ENCODE peak calls at places on chromosomes 7 and 10, in seven cellular contexts. M is hepatocyte, C is GM12878, Z is GM23248, S is PC-9, Y is astrocyte, T is neural progenitor cell. X is an unnamed sample. For H3K36me3, the result is how much of the 10 kb centered on the place peaks cover.

GRCh38 chr10:103745264-103746247 is 109.8 kb downstream of the SH3PXD2A start:
- DNase-seq in M (peak), Z (peak), C (no peak), T (no peak), S (peak), Y (peak), X (peak)

GRCh38 chr10:102515724-102516123 is 12.0 kb downstream of the SUFU start:
- DNase-seq in Y (no peak), T (no peak), Z (no peak), S (no peak), M (no peak), C (no peak), X (no peak)

GRCh38 chr7:142853739-142854504 is 954 bp upstream of the EPHB6 start:
- DNase-seq in Z (peak), C (no peak), S (peak), T (peak), M (peak), Y (peak), X (peak)

GRCh38 chr7:366171-366916 is 76.4 kb downstream of the FOXL3 start:
- DNase-seq in S (no peak), C (no peak), Y (no peak), M (no peak), Z (peak), T (no peak), X (peak)

GRCh38 chr7:139773372-139773771 is 4.4 kb downstream of the HIPK2 start:
- DNase-seq in S (no peak), C (no peak), Y (no peak), M (no peak), Z (no peak), T (no peak), X (no peak)

GRCh38 chr10:34280599-34281374 is 534.3 kb downstream of the PARD3 start:
- DNase-seq in Z (peak), C (no peak), M (peak), Y (peak), S (peak), T (peak), X (no peak)

GRCh38 chr7:64875258-64875657 is 27.8 kb upstream of the ZNF273 start:
- DNase-seq in Y (no peak), C (no peak), T (no peak), S (no peak), Z (no peak), M (no peak), X (no peak)

GRCh38 chr10:118259288-118259906 is 82.7 kb downstream of the FAM204A start:
- DNase-seq in T (peak), M (peak), Y (no peak), S (peak), Z (peak), C (no peak), X (peak)

GRCh38 chr7:130090745-130091532 is 20.6 kb downstream of the KLHDC10 start:
- DNase-seq in Z (no peak), Y (no peak), M (no peak), C (no peak), T (no peak), S (no peak), X (no peak)

GRCh38 chr10:3691482-3691881 is 93.5 kb downstream of the KLF6 start:
- DNase-seq in M (no peak), Z (no peak), S (no peak), T (no peak), C (no peak), Y (no peak), X (no peak)

GRCh38 chr7:141071855-141072547 is 1.9 kb upstream of the TMEM178B start:
- DNase-seq in Z (peak), S (no peak), T (peak), M (no peak), C (no peak), Y (no peak), X (no peak)

GRCh38 chr7:157140118-157140905 is 1.6 kb downstream of the UBE3C start:
- DNase-seq in C (no peak), S (no peak), Z (peak), M (no peak), Y (no peak), T (no peak), X (no peak)

GRCh38 chr10:60848126-60848525 is 69.8 kb downstream of the CDK1 start:
- DNase-seq in M (peak), Y (peak), Z (peak), C (no peak), S (peak), T (no peak), X (no peak)

GRCh38 chr7:85595639-85596268 is 408.9 kb upstream of the SEMA3D start:
- DNase-seq in Z (peak), S (no peak), Y (peak), M (no peak), C (no peak), T (no peak), X (no peak)

GRCh38 chr7:44762300-44762699 is 13.7 kb downstream of the ZMIZ2 start:
- DNase-seq in S (no peak), M (no peak), Y (no peak), T (no peak), Z (no peak), C (no peak), X (no peak)

GRCh38 chr10:31142026-31142425 is 110.4 kb upstream of the ZNF438 start:
- DNase-seq in T (no peak), S (no peak), C (no peak), Y (peak), Z (peak), M (no peak), X (no peak)

GRCh38 chr7:42606217-42606905 is 305.5 kb downstream of the C7orf25 start:
- DNase-seq in S (no peak), M (no peak), Y (no peak), C (no peak), T (no peak), Z (peak), X (no peak)

GRCh38 chr7:37488163-37488759 is 39.6 kb upstream of the ELMO1 start:
- DNase-seq in C (no peak), Y (no peak), T (peak), M (no peak), S (no peak), Z (no peak), X (no peak)

GRCh38 chr10:68269562-68269961 is 37.6 kb upstream of the ATOH7 start:
- DNase-seq in S (no peak), Y (no peak), M (no peak), Z (no peak), T (no peak), C (no peak), X (no peak)

GRCh38 chr7:21251166-21251806 is 176.6 kb upstream of the SP4 start:
- DNase-seq in T (peak), C (no peak), Z (no peak), S (no peak), Y (no peak), M (peak), X (no peak)

GRCh38 chr10:114603943-114604342 is 54.1 kb downstream of the ABLIM1 start:
- DNase-seq in M (peak), T (no peak), C (no peak), Y (peak), S (no peak), Z (no peak), X (no peak)

GRCh38 chr10:86048571-86048970 is 318.0 kb downstream of the GRID1 start:
- DNase-seq in C (no peak), M (no peak), Z (no peak), S (no peak), Y (no peak), T (no peak), X (no peak)

GRCh38 chr10:108789911-108790310 is 1133.4 kb downstream of the XPNPEP1 start:
- DNase-seq in M (no peak), Y (peak), T (no peak), Z (peak), S (no peak), C (peak), X (peak)

GRCh38 chr7:156002362-156003001 is 190.2 kb upstream of the SHH start:
- DNase-seq in T (no peak), Z (no peak), M (no peak), C (no peak), S (no peak), Y (no peak), X (no peak)

GRCh38 chr7:101615446-101615845 is 13.7 kb downstream of the MYL10 start:
- DNase-seq in Z (no peak), M (no peak), C (no peak), T (no peak), Y (no peak), S (no peak), X (no peak)

GRCh38 chr10:5551531-5552375 is 27.0 kb downstream of the CALML3 start:
- DNase-seq in Z (no peak), S (peak), Y (peak), C (peak), M (peak), T (no peak), X (no peak)

GRCh38 chr10:70465832-70466231 is 12.7 kb upstream of the PALD1 start:
- DNase-seq in Z (no peak), C (no peak), T (no peak), Y (no peak), S (no peak), M (no peak), X (no peak)

GRCh38 chr10:102814873-102815661 is 22.1 kb downstream of the CYP17A1 start:
- DNase-seq in Z (peak), C (no peak), Y (peak), S (no peak), M (peak), T (no peak), X (no peak)

GRCh38 chr10:27297848-27298524 is 57.4 kb upstream of the ACBD5 start:
- DNase-seq in M (no peak), C (no peak), S (no peak), Y (no peak), Z (peak), T (no peak), X (peak)

GRCh38 chr10:52599586-52600200 is 172.9 kb downstream of the MBL2 start:
- DNase-seq in T (no peak), Z (no peak), M (no peak), S (no peak), C (no peak), Y (no peak), X (peak)

GRCh38 chr7:129496653-129497052 is 5.7 kb upstream of the SMKR1 start:
- DNase-seq in C (no peak), Z (no peak), S (no peak), T (no peak), M (no peak), Y (no peak), X (no peak)

GRCh38 chr7:148433521-148434180 is 156.9 kb upstream of the C7orf33 start:
- DNase-seq in Z (no peak), S (no peak), C (no peak), T (no peak), Y (no peak), M (no peak), X (no peak)

GRCh38 chr7:33880787-33881186 is 24.6 kb upstream of the BMPER start:
- DNase-seq in Y (peak), C (no peak), S (no peak), M (no peak), T (no peak), Z (peak), X (no peak)

GRCh38 chr7:36606442-36607205 is 117.7 kb downstream of the AOAH start:
- DNase-seq in C (no peak), Y (no peak), Z (no peak), M (no peak), S (no peak), T (peak), X (no peak)

DNA sequence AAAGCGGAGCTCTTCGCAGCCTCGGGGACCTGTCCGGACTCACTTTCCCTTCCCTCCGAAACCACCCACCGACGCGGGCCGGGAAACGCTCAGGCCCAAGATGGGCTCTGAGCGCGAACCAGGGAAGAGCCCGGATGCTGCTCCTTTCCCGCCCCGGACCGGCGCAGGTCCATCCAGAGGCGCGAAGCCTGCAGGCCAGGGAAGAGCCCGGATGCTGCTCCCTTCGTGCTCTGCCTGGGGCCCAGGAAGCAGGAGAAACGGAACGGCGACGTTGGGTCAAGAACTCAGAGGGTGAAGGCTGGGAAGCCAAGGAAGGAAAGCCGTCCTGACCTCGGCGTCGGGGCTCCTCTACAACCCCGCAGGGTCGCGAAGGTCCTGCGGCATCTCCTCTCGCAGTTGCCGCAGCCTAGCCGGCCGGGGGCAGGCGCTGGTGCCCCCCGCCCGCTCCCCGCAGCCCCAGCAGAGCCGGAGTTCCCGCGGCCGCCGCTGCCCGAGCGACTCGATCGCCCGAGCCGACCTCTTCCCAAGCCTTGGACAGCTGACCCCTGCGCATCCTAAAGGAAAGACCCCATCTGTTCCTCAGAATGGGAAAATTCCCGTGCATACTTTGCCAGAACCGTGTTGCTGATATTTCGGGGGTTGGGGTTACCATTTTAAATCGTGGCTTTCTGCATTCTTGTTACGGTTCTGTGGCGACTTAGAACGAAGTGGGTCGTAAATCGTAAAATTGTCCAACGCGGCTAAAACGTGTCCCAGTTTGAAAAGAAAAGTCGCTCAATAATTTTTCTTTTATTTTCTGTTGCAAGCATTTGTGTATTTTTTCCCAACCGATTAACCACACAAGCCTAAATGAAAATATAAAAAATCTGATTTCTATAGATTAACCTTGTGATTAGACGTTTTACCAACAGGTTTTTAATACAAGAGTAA is 7.5 kb downstream of the HOXA1 start:
- DNase-seq in Z (peak), M (no peak), T (no peak), C (no peak), Y (no peak), S (no peak), X (no peak)
- TF ChIP-seq EZH2 in Z (no peak), M (no peak), T (peak), C (no peak), Y (peak), S (no peak), X (no peak)

GRCh38 chr7:51451751-51452465 is 135.3 kb upstream of the COBL start:
- DNase-seq in C (no peak), Y (no peak), S (no peak), Z (no peak), M (peak), T (peak), X (no peak)

GRCh38 chr7:51446785-51447184 is 130.2 kb upstream of the COBL start:
- DNase-seq in M (no peak), Z (no peak), T (no peak), C (no peak), Y (no peak), S (no peak), X (no peak)

GRCh38 chr7:51450541-51450940 is 133.9 kb upstream of the COBL start:
- DNase-seq in Z (no peak), M (no peak), S (no peak), C (no peak), Y (no peak), T (no peak), X (no peak)

GRCh38 chr7:51446356-51446755 is 129.7 kb upstream of the COBL start:
- DNase-seq in M (no peak), Z (no peak), Y (no peak), C (no peak), T (no peak), S (no peak), X (no peak)
- H3K4me3 ChIP-seq in M (no peak), Z (no peak), Y (no peak), C (no peak), T (no peak), S (no peak), X (no peak)

DNA sequence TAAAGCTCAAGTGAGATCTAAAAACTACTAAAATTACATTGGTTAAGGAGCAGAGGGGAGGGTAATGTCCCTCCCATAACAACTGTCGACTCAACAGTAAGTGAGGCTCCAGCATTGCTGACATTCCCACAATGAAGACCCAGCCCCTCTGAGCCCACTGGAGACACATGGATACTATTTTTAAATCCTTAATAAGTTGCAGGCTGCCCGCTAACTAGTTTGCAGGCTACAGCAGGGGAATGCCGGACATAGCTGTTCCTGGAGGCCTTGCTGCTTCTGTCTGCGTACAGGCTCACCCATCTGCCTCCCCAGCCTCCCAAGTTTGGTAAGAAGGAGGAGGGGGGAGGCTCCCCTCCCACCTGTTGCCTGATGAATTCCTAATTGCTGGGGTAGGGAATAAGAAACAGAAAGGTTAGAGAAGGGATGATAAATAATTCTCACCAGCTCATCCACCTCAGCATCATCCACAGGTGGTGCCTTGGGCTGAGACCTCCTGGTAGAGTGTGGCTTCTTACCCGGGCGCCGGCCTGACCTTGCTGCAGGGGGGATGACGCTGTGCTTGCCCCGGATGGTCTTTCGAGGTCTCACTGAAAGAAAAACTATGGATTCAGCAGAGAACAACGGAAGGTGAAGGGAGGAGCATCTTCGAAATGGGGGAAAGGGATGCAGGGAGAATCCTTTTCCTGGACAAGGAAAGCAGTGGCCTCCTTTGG is 10.1 kb downstream of the FZD9 start:
- DNase-seq in M (no peak), Z (no peak), S (no peak), T (no peak), Y (no peak), C (no peak), X (no peak)
- H3K36me3 ChIP-seq in M (under half), Z (half or more), S (under half), T (under half), Y (half or more), C (under half), X (half or more)

GRCh38 chr10:75433216-75433615 is 1.8 kb downstream of the LRMDA start:
- DNase-seq in C (no peak), M (no peak), Y (no peak), T (no peak), S (no peak), Z (no peak), X (no peak)

GRCh38 chr10:75432176-75432575 is 752 bp downstream of the LRMDA start:
- DNase-seq in T (peak), Y (no peak), Z (no peak), C (no peak), M (no peak), S (no peak), X (no peak)

GRCh38 chr10:75430000-75430763 is 1.2 kb upstream of the LRMDA start:
- DNase-seq in T (peak), Y (no peak), S (no peak), M (peak), C (no peak), Z (no peak), X (no peak)

GRCh38 chr10:75432763-75433162 is 1.3 kb downstream of the LRMDA start:
- DNase-seq in Y (no peak), T (peak), S (no peak), Z (no peak), M (no peak), C (no peak), X (no peak)

GRCh38 chr10:75431180-75432111 is at the start of gene LRMDA:
- DNase-seq in C (no peak), T (peak), S (no peak), Y (no peak), Z (peak), M (peak), X (no peak)
- TF ChIP-seq EZH2 in C (no peak), T (peak), S (no peak), Y (peak), Z (no peak), M (no peak), X (no peak)

GRCh38 chr7:131111792-131112191 is 215.9 kb upstream of the MKLN1 start:
- DNase-seq in C (no peak), S (no peak), Y (no peak), M (no peak), Z (no peak), T (no peak), X (no peak)
- H3K4me3 ChIP-seq in C (no peak), S (peak), Y (no peak), M (no peak), Z (peak), T (no peak), X (no peak)

DNA sequence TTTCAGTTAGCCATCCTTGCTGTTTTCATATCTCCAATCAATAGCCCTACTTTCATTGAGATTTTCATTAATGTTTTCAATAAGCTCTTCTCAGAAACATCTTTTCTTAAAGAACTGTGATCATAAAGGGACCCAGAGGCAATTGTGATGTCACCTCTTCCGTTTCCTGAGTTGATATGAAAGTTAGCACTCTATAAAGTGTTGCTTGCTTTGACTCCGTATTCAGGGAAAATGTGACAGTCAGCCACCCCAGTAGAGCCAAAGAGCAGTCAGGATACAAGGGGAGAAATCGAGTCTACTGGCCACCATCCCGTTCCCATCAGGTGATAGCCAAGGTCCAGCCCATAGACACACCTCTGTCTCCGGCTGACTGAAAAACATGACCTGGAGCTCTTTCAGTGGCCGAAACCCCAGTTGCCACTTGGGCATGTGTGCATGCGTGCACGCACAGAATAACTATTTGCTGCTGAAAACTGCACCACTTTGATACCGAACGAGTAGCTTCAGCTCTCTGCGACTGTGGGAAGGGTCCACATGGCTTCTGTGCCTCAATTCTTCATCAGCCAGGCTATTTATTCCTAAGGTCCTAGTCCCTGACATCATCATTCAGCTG is 291.4 kb downstream of the USP6NL start:
- DNase-seq in T (no peak), M (no peak), Z (no peak), Y (no peak), C (no peak), S (no peak), X (no peak)
- H3K36me3 ChIP-seq in T (under half), M (under half), Z (under half), Y (under half), C (under half), S (under half), X (under half)

GRCh38 chr10:101134299-101135127 is 3.4 kb downstream of the TLX1 start:
- DNase-seq in M (no peak), Z (peak), Y (no peak), S (no peak), C (no peak), T (no peak), X (no peak)
- TF ChIP-seq EZH2 in M (peak), Z (peak), Y (peak), S (no peak), C (no peak), T (peak), X (peak)

GRCh38 chr7:24932815-24933214 is 47.2 kb downstream of the OSBPL3 start:
- DNase-seq in Z (no peak), T (peak), S (no peak), C (no peak), M (no peak), Y (peak), X (no peak)

GRCh38 chr7:24930856-24931255 is 49.1 kb downstream of the OSBPL3 start:
- DNase-seq in C (no peak), Y (no peak), M (no peak), Z (no peak), T (no peak), S (no peak), X (no peak)

GRCh38 chr7:24931787-24932186 is 48.2 kb downstream of the OSBPL3 start:
- DNase-seq in M (no peak), Z (no peak), S (no peak), T (no peak), Y (no peak), C (no peak), X (no peak)

GRCh38 chr7:24933298-24933697 is 46.7 kb downstream of the OSBPL3 start:
- DNase-seq in Z (no peak), T (no peak), M (no peak), C (no peak), S (no peak), Y (no peak), X (no peak)

GRCh38 chr7:24932389-24932788 is 47.6 kb downstream of the OSBPL3 start:
- DNase-seq in C (no peak), Z (no peak), Y (no peak), M (no peak), T (peak), S (no peak), X (no peak)
- H3K4me3 ChIP-seq in C (no peak), Z (no peak), Y (no peak), M (no peak), T (no peak), S (no peak), X (no peak)

X was measured in A673.